ENCODE peak calls at places on chromosomes 5 and 9, in eight cellular contexts. R, W, B, J, F, S, Y and I are unnamed samples.
A peak's percentile ranks its signal among the peaks of the same experiment; 100 is the strongest.

GRCh38 chr5:154371687-154372086 is 74.1 kb upstream of the SAP30L start:
- DNase-seq in J (no peak), Y (no peak), W (no peak), S (peak; percentile 73), F (no peak), B (peak; percentile 96), R (peak; percentile 88), I (peak; percentile 98)

GRCh38 chr9:100098241-100098886 is 436 bp downstream of the ERP44 start:
- DNase-seq in B (peak; percentile 38), F (peak; percentile 86), W (no peak), S (peak; percentile 6), Y (peak; percentile 18), R (peak; percentile 46), J (peak; percentile 50), I (peak; percentile 64)

GRCh38 chr9:98117984-98118639 is 910 bp downstream of the TRIM14 start:
- DNase-seq in Y (no peak), B (peak; percentile 32), R (peak; percentile 5), W (no peak), J (no peak), F (peak; percentile 84), S (no peak), I (peak; percentile 12)

GRCh38 chr5:102867999-102868662 is 113.0 kb downstream of the PAM start:
- DNase-seq in F (no peak), R (peak; percentile 44), B (peak; percentile 37), J (no peak), W (no peak), Y (no peak), S (no peak), I (peak; percentile 33)

GRCh38 chr9:99235874-99236627 is 14.0 kb downstream of the SEC61B start:
- DNase-seq in S (no peak), Y (no peak), B (no peak), W (no peak), F (no peak), R (no peak), J (no peak), I (no peak)

GRCh38 chr9:16442622-16443021 is 427.8 kb downstream of the BNC2 start:
- DNase-seq in S (no peak), B (peak; percentile 80), W (no peak), R (peak; percentile 76), J (no peak), Y (no peak), F (no peak), I (peak; percentile 79)

GRCh38 chr9:16133032-16133431 is 580.2 kb downstream of the CCDC171 start:
- DNase-seq in J (no peak), S (no peak), Y (no peak), B (no peak), R (no peak), W (no peak), F (no peak), I (no peak)

GRCh38 chr9:34500623-34501267 is 22.0 kb downstream of the ENHO start:
- DNase-seq in R (no peak), J (peak; percentile 72), Y (no peak), W (no peak), S (no peak), F (peak; percentile 65), B (peak; percentile 49), I (peak; percentile 31)

GRCh38 chr5:158739941-158740340 is 359.8 kb downstream of the EBF1 start:
- DNase-seq in W (no peak), Y (no peak), F (no peak), R (no peak), B (peak; percentile 70), S (no peak), J (no peak), I (peak; percentile 63)

GRCh38 chr5:176629317-176629852 is 949 bp downstream of the SNCB start:
- DNase-seq in W (peak; percentile 72), F (no peak), S (no peak), B (no peak), Y (no peak), J (no peak), R (no peak), I (no peak)
- H3K4me3 ChIP-seq in W (no peak overlapping the region), F (no peak overlapping the region), S (no peak overlapping the region), B (peak overlapping the region; percentile 56), Y (peak overlapping the region; percentile 61), J (peak overlapping the region; percentile 66), R (peak overlapping the region; percentile 53), I (no peak overlapping the region)

DNA sequence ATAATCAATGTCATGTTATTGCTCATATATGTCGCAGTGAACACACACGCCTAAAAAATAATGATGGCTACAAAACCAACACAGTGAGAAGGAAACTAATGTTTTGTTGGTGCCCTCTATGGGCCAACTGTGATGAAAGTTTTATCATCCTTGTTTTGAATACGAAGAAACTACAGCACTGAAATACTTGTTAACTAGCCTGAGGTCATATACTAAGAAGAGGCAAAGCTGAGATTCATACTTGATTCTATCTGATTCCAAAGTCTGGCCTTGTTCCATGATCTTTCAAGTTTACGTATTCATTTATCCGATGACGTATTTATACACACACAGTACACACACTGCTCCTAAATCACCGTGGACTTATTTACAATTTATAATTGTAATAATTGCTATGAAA is 16.1 kb upstream of the DRD1 start:
- DNase-seq in J (no peak), W (no peak), F (no peak), R (no peak), B (peak; percentile 21), Y (no peak), S (no peak), I (peak; percentile 13)
- TF ChIP-seq CTCF in J (peak; percentile 71), W (peak; percentile 14), F (peak; percentile 12), R (peak; percentile 25), B (peak; percentile 48), Y (peak; percentile 16), S (peak; percentile 52), I (peak; percentile 50)

DNA sequence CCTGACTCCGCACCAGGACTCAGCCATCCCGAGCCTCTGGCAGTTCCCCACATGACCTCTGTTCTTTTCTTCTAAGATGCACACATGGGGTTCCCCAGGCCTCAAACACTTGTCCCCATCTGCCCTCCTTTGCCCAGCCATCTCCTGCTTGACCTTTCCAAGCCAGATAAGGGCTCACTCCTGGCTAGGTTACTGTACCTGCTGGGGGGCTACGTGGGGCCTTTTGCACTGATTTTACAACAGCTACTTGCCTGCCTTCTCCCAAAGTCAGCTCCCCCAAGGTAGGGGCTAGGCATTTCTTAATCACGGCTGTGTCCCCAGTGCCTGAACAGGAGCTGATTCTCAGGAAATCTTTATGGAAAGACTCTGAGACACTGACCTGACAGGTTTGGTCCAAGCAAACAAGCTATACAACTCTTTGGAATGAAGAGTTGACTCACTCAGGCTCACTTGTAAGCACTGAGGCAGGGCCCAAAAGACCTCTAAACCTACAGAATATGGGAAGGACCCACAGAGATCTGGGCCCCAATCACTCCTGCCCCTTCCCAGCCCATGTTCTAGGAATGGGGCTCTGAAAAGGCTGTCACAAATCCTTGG is 2.5 kb downstream of the MACROH2A1 start:
- DNase-seq in R (no peak), S (no peak), J (no peak), Y (no peak), B (no peak), F (no peak), W (no peak), I (no peak)
- H3K4me3 ChIP-seq in R (peak overlapping the region; percentile 8), S (no peak overlapping the region), J (no peak overlapping the region), Y (peak overlapping the region; percentile 98), B (peak overlapping the region; percentile 72), F (no peak overlapping the region), W (no peak overlapping the region), I (no peak overlapping the region)

GRCh38 chr5:141402553-141403328 is at the start of gene PCDHGA9:
- DNase-seq in W (peak; percentile 59), J (no peak), B (peak; percentile 49), R (peak; percentile 24), S (no peak), F (no peak), Y (no peak), I (peak; percentile 37)
- TF ChIP-seq CTCF in W (no peak), J (peak; percentile 46), B (peak; percentile 39), R (peak; percentile 40), S (peak; percentile 53), F (no peak), Y (peak; percentile 23), I (peak; percentile 42)

GRCh38 chr9:115063058-115063850 is 54.7 kb downstream of the TNC start:
- DNase-seq in F (no peak), B (peak; percentile 25), J (no peak), R (peak; percentile 73), Y (no peak), S (peak; percentile 15), W (no peak), I (peak; percentile 59)
- H3K4me3 ChIP-seq in F (no peak overlapping the region), B (no peak overlapping the region), J (no peak overlapping the region), R (no peak overlapping the region), Y (no peak overlapping the region), S (no peak overlapping the region), W (no peak overlapping the region), I (no peak overlapping the region)

DNA sequence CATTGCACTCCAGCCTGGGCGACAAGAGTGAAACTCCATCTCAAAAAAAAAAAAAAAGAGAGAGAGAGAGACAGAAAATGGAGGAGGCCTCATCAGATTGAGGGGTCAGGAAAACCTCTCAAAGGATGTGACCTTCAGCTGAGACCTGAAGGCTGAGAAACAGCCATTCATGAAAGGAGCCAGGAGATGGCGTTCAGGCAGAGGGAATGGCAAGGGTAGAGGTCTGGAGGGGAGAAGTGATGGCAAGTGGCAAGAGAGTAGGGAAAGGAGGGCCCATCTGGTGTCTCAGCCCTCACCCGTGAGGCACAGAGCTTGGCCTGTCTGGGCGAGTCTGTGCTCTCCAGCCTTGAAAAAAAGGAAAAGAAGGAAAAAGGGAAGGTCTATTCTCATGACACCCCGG is 17.0 kb downstream of the CAMK2A start:
- DNase-seq in W (no peak), J (no peak), S (no peak), R (peak; percentile 20), Y (no peak), B (peak; percentile 67), F (no peak), I (peak; percentile 68)
- TF ChIP-seq CTCF in W (no peak), J (peak; percentile 75), S (peak; percentile 69), R (peak; percentile 54), Y (peak; percentile 12), B (peak; percentile 58), F (no peak), I (peak; percentile 71)

DNA sequence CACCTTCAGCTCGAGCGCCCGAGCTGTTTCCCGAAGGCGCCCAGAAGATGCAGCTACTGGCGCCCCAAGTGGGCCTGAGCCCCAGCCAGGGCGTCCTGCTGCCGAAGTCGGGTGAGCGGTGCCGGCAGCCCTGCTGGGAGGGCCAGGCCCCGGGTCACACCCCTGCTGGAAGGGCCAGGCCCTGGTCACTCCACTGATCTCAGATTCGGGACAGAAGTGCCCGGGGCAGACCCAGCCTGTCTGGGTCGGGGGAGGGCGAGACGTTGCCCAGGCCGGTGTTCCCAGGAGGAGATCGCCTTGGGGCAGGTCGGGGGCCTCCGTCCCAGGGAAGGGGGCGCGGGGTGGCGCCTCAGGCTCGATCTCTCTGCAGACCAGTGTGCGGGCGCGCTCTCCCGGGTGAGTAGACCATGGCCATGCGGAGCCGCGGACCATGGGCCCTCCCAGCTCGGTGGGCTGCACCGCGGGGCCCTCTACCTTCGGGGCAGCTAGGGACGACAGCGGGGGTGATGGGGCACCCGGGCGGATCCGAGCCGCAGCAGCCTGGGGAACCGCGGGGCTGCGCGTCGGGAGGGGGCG is 2.3 kb downstream of the LCNL1 start:
- DNase-seq in W (no peak), B (no peak), J (no peak), S (no peak), R (no peak), F (no peak), Y (no peak), I (no peak)
- H3K4me3 ChIP-seq in W (no peak overlapping the region), B (no peak overlapping the region), J (peak overlapping the region; percentile 42), S (no peak overlapping the region), R (no peak overlapping the region), F (no peak overlapping the region), Y (no peak overlapping the region), I (no peak overlapping the region)